ENCODE peak calls at places on chromosomes 6 and 20, in five cellular contexts. U is fibroblast of the aortic adventitia; V is heart right ventricle; Z is A549; B is CD8-positive, alpha-beta T cell. I is an unnamed sample.

GRCh38 chr6:43297644-43298564 is at the start of gene SLC22A7:
- DNase-seq in B (no peak), Z (no peak), U (peak; percentile 29), V (peak; percentile 66), I (no peak)

GRCh38 chr20:41329435-41330342 is 10.9 kb upstream of the LPIN3 start:
- DNase-seq in U (peak; percentile 92), B (peak; percentile 60), Z (peak; percentile 65), V (peak; percentile 74), I (peak; percentile 33)

GRCh38 chr6:12150812-12151432 is 138.8 kb downstream of the HIVEP1 start:
- DNase-seq in Z (peak; percentile 48), B (peak; percentile 60), V (no peak), U (no peak), I (no peak)

GRCh38 chr6:149231786-149232185 is 85.7 kb upstream of the TAB2 start:
- DNase-seq in V (no peak), Z (no peak), U (no peak), B (no peak), I (no peak)

GRCh38 chr6:11381801-11382513 is 149.5 kb upstream of the NEDD9 start:
- DNase-seq in B (peak; percentile 79), V (peak; percentile 20), Z (no peak), U (no peak), I (peak; percentile 58)

GRCh38 chr6:112191509-112191908 is 62.9 kb downstream of the LAMA4 start:
- DNase-seq in B (no peak), Z (no peak), V (no peak), U (no peak), I (no peak)

GRCh38 chr20:20614391-20614790 is 98.1 kb downstream of the RALGAPA2 start:
- DNase-seq in B (no peak), V (no peak), U (peak; percentile 2), Z (no peak), I (no peak)

GRCh38 chr6:108078191-108078590 is 3.6 kb upstream of the OSTM1 start:
- DNase-seq in Z (no peak), U (no peak), V (no peak), B (no peak), I (no peak)

GRCh38 chr20:51710503-51710902 is 57.7 kb downstream of the ATP9A start:
- DNase-seq in V (no peak), U (no peak), Z (no peak), B (no peak), I (no peak)

GRCh38 chr20:21266191-21266536 is 37.0 kb upstream of the XRN2 start:
- DNase-seq in V (no peak), B (no peak), U (no peak), Z (no peak), I (no peak)

GRCh38 chr6:26420607-26421235 is 18.6 kb downstream of the BTN3A1 start:
- DNase-seq in V (peak; percentile 25), Z (peak; percentile 59), U (peak; percentile 33), B (peak; percentile 37), I (no peak)

GRCh38 chr20:57714409-57715267 is 4.8 kb upstream of the PMEPA1 start:
- DNase-seq in U (peak; percentile 61), V (no peak), Z (peak; percentile 70), B (no peak), I (no peak)

GRCh38 chr6:37314803-37315515 is 38.8 kb upstream of the RNF8 start:
- DNase-seq in V (peak; percentile 23), B (no peak), U (peak; percentile 46), Z (peak; percentile 38), I (no peak)

GRCh38 chr6:116111552-116112528 is 11.2 kb downstream of the NT5DC1 start:
- DNase-seq in V (no peak), U (peak; percentile 38), Z (peak; percentile 49), B (peak; percentile 22), I (no peak)

GRCh38 chr6:109336221-109336955 is 45.9 kb downstream of the CD164 start:
- DNase-seq in Z (peak; percentile 73), V (peak; percentile 9), U (peak; percentile 52), B (no peak), I (no peak)

GRCh38 chr20:35474504-35474903 is 19.1 kb downstream of the CEP250 start:
- DNase-seq in V (no peak), U (no peak), B (no peak), Z (no peak), I (no peak)

GRCh38 chr20:44074252-44075151 is 112.5 kb downstream of the JPH2 start:
- DNase-seq in V (peak; percentile 48), Z (no peak), U (peak; percentile 66), B (no peak), I (no peak)

GRCh38 chr6:163253556-163254213 is 160.8 kb upstream of the QKI start:
- DNase-seq in V (no peak), Z (no peak), U (no peak), B (no peak), I (no peak)

GRCh38 chr6:83378621-83379388 is 52.0 kb downstream of the ME1 start:
- DNase-seq in U (peak; percentile 61), Z (no peak), V (no peak), B (no peak), I (no peak)

GRCh38 chr6:13157293-13157692 is 171.0 kb downstream of the TBC1D7 start:
- DNase-seq in B (no peak), V (no peak), U (no peak), Z (no peak), I (no peak)

GRCh38 chr6:35041086-35041855 is 99.9 kb downstream of the TCP11 start:
- DNase-seq in U (no peak), Z (no peak), V (no peak), B (no peak), I (no peak)

GRCh38 chr6:6230286-6230685 is 90.2 kb downstream of the F13A1 start:
- DNase-seq in U (no peak), B (no peak), Z (peak; percentile 0), V (no peak), I (no peak)

GRCh38 chr6:106103728-106104109 is 17.6 kb downstream of the PRDM1 start:
- DNase-seq in B (peak; percentile 64), U (no peak), V (no peak), Z (no peak), I (no peak)

GRCh38 chr6:44685213-44685612 is 297.7 kb downstream of the CDC5L start:
- DNase-seq in U (no peak), B (no peak), V (no peak), Z (no peak), I (no peak)
- TF ChIP-seq CTCF in U (no peak), B (no peak), V (no peak), Z (no peak), I (no peak)

GRCh38 chr6:84752118-84752850 is 12.1 kb downstream of the TBX18 start:
- DNase-seq in V (no peak), U (no peak), Z (peak; percentile 28), B (no peak), I (no peak)
- TF ChIP-seq CTCF in V (no peak), U (no peak), Z (no peak), B (no peak), I (no peak)

GRCh38 chr6:75211920-75212590 is 6.2 kb upstream of the COL12A1 start:
- DNase-seq in V (no peak), Z (no peak), U (no peak), B (no peak), I (no peak)

GRCh38 chr6:75215291-75215690 is 9.4 kb upstream of the COL12A1 start:
- DNase-seq in V (no peak), B (no peak), Z (no peak), U (no peak), I (no peak)

GRCh38 chr6:75210885-75211739 is 5.3 kb upstream of the COL12A1 start:
- DNase-seq in V (peak; percentile 65), U (peak; percentile 87), Z (peak; percentile 56), B (peak; percentile 28), I (no peak)

GRCh38 chr6:75213112-75213511 is 7.3 kb upstream of the COL12A1 start:
- DNase-seq in V (no peak), Z (no peak), B (no peak), U (peak; percentile 65), I (no peak)

GRCh38 chr6:75213732-75214131 is 7.9 kb upstream of the COL12A1 start:
- DNase-seq in B (no peak), V (no peak), Z (no peak), U (no peak), I (no peak)
- TF ChIP-seq CTCF in B (no peak), V (no peak), Z (no peak), U (peak; percentile 1), I (no peak)

GRCh38 chr20:48295445-48295903 is 510.2 kb upstream of the SULF2 start:
- DNase-seq in Z (peak; percentile 88), B (no peak), V (peak; percentile 33), U (peak; percentile 98), I (no peak)
- TF ChIP-seq CTCF in Z (peak; percentile 75), B (no peak), V (peak; percentile 20), U (peak; percentile 45), I (no peak)

DNA sequence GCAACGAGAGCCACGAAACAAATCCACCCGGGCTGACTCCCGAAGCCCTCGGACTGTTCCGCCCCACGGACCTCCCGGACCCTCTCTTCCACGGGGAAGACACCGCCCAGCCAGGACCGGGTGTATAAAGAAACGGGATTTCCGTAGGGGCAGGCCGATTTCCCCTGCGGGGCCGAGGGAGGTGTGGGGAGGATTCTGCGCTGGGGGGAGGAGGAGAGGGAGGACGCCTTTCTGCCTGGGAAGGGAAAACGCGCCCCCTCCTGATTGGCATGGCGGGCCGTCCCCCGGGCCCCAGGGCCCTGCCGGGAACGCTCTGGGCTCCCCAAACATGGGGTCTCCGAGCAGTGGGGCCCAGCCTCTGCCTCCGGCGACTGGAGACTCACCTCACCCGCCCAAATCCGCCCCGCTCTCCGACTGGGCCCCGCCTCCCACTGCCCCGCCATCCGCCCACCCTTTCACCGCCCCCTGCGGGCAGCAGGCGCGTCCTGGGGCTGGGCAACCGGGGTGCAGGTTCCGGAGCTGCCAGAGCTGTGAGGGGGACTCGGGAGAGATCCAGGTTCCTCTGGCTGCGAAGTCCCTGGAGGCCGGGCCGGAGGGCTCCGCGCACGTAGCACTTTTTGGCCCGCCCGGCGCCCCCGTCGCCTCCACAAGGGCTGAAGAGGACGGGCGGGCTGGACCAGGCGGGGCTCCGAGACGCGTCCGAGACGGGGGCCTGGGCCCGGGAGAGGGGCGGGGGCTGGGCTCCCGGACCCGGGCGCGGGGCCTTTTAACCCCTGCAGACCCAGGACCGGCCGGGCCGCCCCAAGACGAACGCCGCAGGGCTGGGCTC is 586 bp upstream of the PPDPF start:
- DNase-seq in B (peak; percentile 65), U (no peak), V (peak; percentile 71), Z (peak; percentile 57), I (peak; percentile 68)
- TF ChIP-seq CTCF in B (peak; percentile 5), U (peak; percentile 36), V (peak; percentile 50), Z (peak; percentile 18), I (no peak)

I was measured in activated B cell treated with CpG ODN at 0.5 μM for 24 hours.